ENCODE peak calls at places on chromosomes 16 and 17, in eight cellular contexts. One of them, this sample, is unnamed.

GRCh38 chr17:42414782-42415409 is 8.2 kb downstream of the CAVIN1 start:
- DNase-seq in T1000: no peak
- DNase-seq in AG04450: no peak
- DNase-seq in LoVo: no peak
- DNase-seq in HTR-8/SVneo: no peak
- DNase-seq in T-helper 9 cell: no peak
- DNase-seq in activated T-helper 1 cell treated with Interleukin-2 at 50 U/mL for 16 hours: peak
- DNase-seq in WTC11: no peak
- DNase-seq in this sample: no peak

GRCh38 chr16:4494746-4495490 is 18.7 kb downstream of the HMOX2 start:
- DNase-seq in HTR-8/SVneo: peak
- DNase-seq in LoVo: peak
- DNase-seq in T-helper 9 cell: no peak
- DNase-seq in WTC11: no peak
- DNase-seq in AG04450: no peak
- DNase-seq in T1000: no peak
- DNase-seq in activated T-helper 1 cell treated with Interleukin-2 at 50 U/mL for 16 hours: no peak
- DNase-seq in this sample: no peak

GRCh38 chr16:5850632-5851175 is 753.1 kb upstream of the EEF2KMT start:
- DNase-seq in LoVo: no peak
- DNase-seq in T1000: no peak
- DNase-seq in HTR-8/SVneo: no peak
- DNase-seq in WTC11: no peak
- DNase-seq in activated T-helper 1 cell treated with Interleukin-2 at 50 U/mL for 16 hours: no peak
- DNase-seq in AG04450: no peak
- DNase-seq in T-helper 9 cell: no peak
- DNase-seq in this sample: no peak

GRCh38 chr17:29042679-29043538 is at the start of gene PIPOX:
- DNase-seq in activated T-helper 1 cell treated with Interleukin-2 at 50 U/mL for 16 hours: no peak
- DNase-seq in T1000: no peak
- DNase-seq in LoVo: peak
- DNase-seq in T-helper 9 cell: no peak
- DNase-seq in WTC11: peak
- DNase-seq in HTR-8/SVneo: peak
- DNase-seq in AG04450: no peak
- DNase-seq in this sample: no peak

GRCh38 chr16:19284207-19284606 is 1.3 kb upstream of the CLEC19A start:
- DNase-seq in AG04450: no peak
- DNase-seq in HTR-8/SVneo: peak
- DNase-seq in WTC11: no peak
- DNase-seq in activated T-helper 1 cell treated with Interleukin-2 at 50 U/mL for 16 hours: no peak
- DNase-seq in T-helper 9 cell: no peak
- DNase-seq in T1000: no peak
- DNase-seq in LoVo: peak
- DNase-seq in this sample: no peak

GRCh38 chr17:29764217-29764616 is 141.5 kb upstream of the CORO6 start:
- DNase-seq in T-helper 9 cell: no peak
- DNase-seq in HTR-8/SVneo: no peak
- DNase-seq in LoVo: no peak
- DNase-seq in activated T-helper 1 cell treated with Interleukin-2 at 50 U/mL for 16 hours: no peak
- DNase-seq in WTC11: no peak
- DNase-seq in AG04450: no peak
- DNase-seq in T1000: no peak
- DNase-seq in this sample: no peak

GRCh38 chr16:57386381-57386951 is 14.2 kb downstream of the CX3CL1 start:
- DNase-seq in LoVo: no peak
- DNase-seq in activated T-helper 1 cell treated with Interleukin-2 at 50 U/mL for 16 hours: no peak
- DNase-seq in T-helper 9 cell: no peak
- DNase-seq in WTC11: no peak
- DNase-seq in T1000: no peak
- DNase-seq in AG04450: no peak
- DNase-seq in HTR-8/SVneo: no peak
- DNase-seq in this sample: no peak

GRCh38 chr17:49851387-49852291 is 3.8 kb upstream of the TAC4 start:
- DNase-seq in WTC11: peak
- DNase-seq in T-helper 9 cell: peak
- DNase-seq in HTR-8/SVneo: peak
- DNase-seq in activated T-helper 1 cell treated with Interleukin-2 at 50 U/mL for 16 hours: peak
- DNase-seq in AG04450: peak
- DNase-seq in LoVo: peak
- DNase-seq in T1000: no peak
- DNase-seq in this sample: peak

GRCh38 chr16:1657841-1658240 is 20.2 kb upstream of the JPT2 start:
- DNase-seq in AG04450: no peak
- DNase-seq in T-helper 9 cell: no peak
- DNase-seq in T1000: no peak
- DNase-seq in HTR-8/SVneo: no peak
- DNase-seq in activated T-helper 1 cell treated with Interleukin-2 at 50 U/mL for 16 hours: no peak
- DNase-seq in LoVo: no peak
- DNase-seq in WTC11: no peak
- DNase-seq in this sample: no peak

GRCh38 chr16:57106767-57107166 is 14.4 kb downstream of the CPNE2 start:
- DNase-seq in activated T-helper 1 cell treated with Interleukin-2 at 50 U/mL for 16 hours: no peak
- DNase-seq in T-helper 9 cell: no peak
- DNase-seq in HTR-8/SVneo: no peak
- DNase-seq in AG04450: no peak
- DNase-seq in WTC11: no peak
- DNase-seq in T1000: no peak
- DNase-seq in LoVo: no peak
- DNase-seq in this sample: no peak

GRCh38 chr17:1865252-1866037 is 35.6 kb downstream of the RPA1 start:
- DNase-seq in AG04450: no peak
- DNase-seq in T1000: no peak
- DNase-seq in HTR-8/SVneo: peak
- DNase-seq in LoVo: peak
- DNase-seq in WTC11: peak
- DNase-seq in activated T-helper 1 cell treated with Interleukin-2 at 50 U/mL for 16 hours: peak
- DNase-seq in T-helper 9 cell: peak
- DNase-seq in this sample: peak

GRCh38 chr16:3444032-3444388 is 530 bp downstream of the NAA60 start:
- DNase-seq in HTR-8/SVneo: peak
- DNase-seq in T1000: peak
- DNase-seq in activated T-helper 1 cell treated with Interleukin-2 at 50 U/mL for 16 hours: no peak
- DNase-seq in WTC11: no peak
- DNase-seq in AG04450: peak
- DNase-seq in T-helper 9 cell: no peak
- DNase-seq in LoVo: peak
- DNase-seq in this sample: peak

This sample was measured in effector memory CD8-positive, alpha-beta T cell.